ENCODE peak calls at places on chromosomes 2 and 18, in six cellular contexts. R is GM23248, P is H1, G is keratinocyte, B is neural progenitor cell, V is adipocyte. T is an unnamed sample. For H3K4me1 and H3K36me3, the result is how much of the 10 kb centered on the place peaks cover.

GRCh38 chr18:48446582-48447225 is 37.5 kb upstream of the ZBTB7C start:
- DNase-seq in R (peak), P (peak), V (peak), B (peak), G (no peak), T (peak)

GRCh38 chr2:230890696-230891095 is 26.0 kb downstream of the ITM2C start:
- DNase-seq in B (no peak), V (no peak), G (no peak), R (no peak), P (no peak), T (peak)

GRCh38 chr2:233907627-233908026 is 9.5 kb upstream of the TRPM8 start:
- DNase-seq in P (no peak), V (no peak), B (no peak), R (no peak), G (no peak), T (no peak)

GRCh38 chr2:235116885-235117492 is 165.2 kb downstream of the SH3BP4 start:
- DNase-seq in B (peak), G (no peak), V (peak), P (no peak), R (peak), T (no peak)

GRCh38 chr2:19731040-19731439 is 170.7 kb downstream of the TTC32 start:
- DNase-seq in P (no peak), G (no peak), R (no peak), V (no peak), B (no peak), T (no peak)

GRCh38 chr2:165776796-165777195 is 17.3 kb downstream of the GALNT3 start:
- DNase-seq in G (no peak), P (no peak), R (no peak), B (no peak), V (no peak), T (no peak)

GRCh38 chr2:143629344-143629743 is 500.1 kb downstream of the ARHGAP15 start:
- DNase-seq in B (no peak), G (no peak), P (no peak), V (peak), R (peak), T (no peak)

GRCh38 chr2:166373105-166373504 is 2.6 kb downstream of the SCN9A start:
- DNase-seq in P (no peak), G (no peak), V (no peak), R (no peak), B (no peak), T (no peak)

GRCh38 chr2:196939381-196939780 is 12.9 kb upstream of the PGAP1 start:
- DNase-seq in B (no peak), G (no peak), P (no peak), R (peak), V (peak), T (no peak)

GRCh38 chr2:40734797-40735196 is 282.9 kb upstream of the SLC8A1 start:
- DNase-seq in V (peak), G (no peak), P (no peak), B (no peak), R (peak), T (no peak)

GRCh38 chr2:79223539-79223938 is 64.0 kb upstream of the REG3A start:
- DNase-seq in G (no peak), B (no peak), V (no peak), P (no peak), R (no peak), T (no peak)

GRCh38 chr2:138059967-138060635 is 95.8 kb downstream of the HNMT start:
- DNase-seq in P (no peak), G (peak), R (peak), V (peak), B (no peak), T (peak)

GRCh38 chr2:169185711-169186110 is 116.3 kb downstream of the DHRS9 start:
- DNase-seq in R (no peak), G (no peak), V (no peak), P (no peak), B (no peak), T (no peak)

GRCh38 chr2:121746071-121746578 is 9.3 kb upstream of the TSN start:
- DNase-seq in B (no peak), R (no peak), G (no peak), P (no peak), V (no peak), T (no peak)

GRCh38 chr2:176115883-176116813 is at the start of gene HOXD10:
- DNase-seq in P (peak), B (peak), R (peak), G (no peak), V (no peak), T (peak)

GRCh38 chr2:63055510-63056308 is 5.1 kb downstream of the OTX1 start:
- DNase-seq in R (peak), P (peak), G (no peak), B (peak), V (peak), T (peak)

GRCh38 chr2:9944330-9944758 is 7.1 kb upstream of the GRHL1 start:
- DNase-seq in G (no peak), R (peak), P (no peak), V (peak), B (no peak), T (peak)

GRCh38 chr2:3461781-3462492 is 57.4 kb downstream of the ADI1 start:
- DNase-seq in P (no peak), B (peak), R (peak), G (peak), V (peak), T (no peak)

GRCh38 chr2:176854062-176854461 is 358.5 kb upstream of the HNRNPA3 start:
- DNase-seq in R (no peak), G (no peak), V (no peak), B (no peak), P (no peak), T (no peak)

GRCh38 chr2:45649855-45650806 is 1.3 kb upstream of the PRKCE start:
- DNase-seq in R (peak), G (no peak), P (peak), B (peak), V (peak), T (peak)

DNA sequence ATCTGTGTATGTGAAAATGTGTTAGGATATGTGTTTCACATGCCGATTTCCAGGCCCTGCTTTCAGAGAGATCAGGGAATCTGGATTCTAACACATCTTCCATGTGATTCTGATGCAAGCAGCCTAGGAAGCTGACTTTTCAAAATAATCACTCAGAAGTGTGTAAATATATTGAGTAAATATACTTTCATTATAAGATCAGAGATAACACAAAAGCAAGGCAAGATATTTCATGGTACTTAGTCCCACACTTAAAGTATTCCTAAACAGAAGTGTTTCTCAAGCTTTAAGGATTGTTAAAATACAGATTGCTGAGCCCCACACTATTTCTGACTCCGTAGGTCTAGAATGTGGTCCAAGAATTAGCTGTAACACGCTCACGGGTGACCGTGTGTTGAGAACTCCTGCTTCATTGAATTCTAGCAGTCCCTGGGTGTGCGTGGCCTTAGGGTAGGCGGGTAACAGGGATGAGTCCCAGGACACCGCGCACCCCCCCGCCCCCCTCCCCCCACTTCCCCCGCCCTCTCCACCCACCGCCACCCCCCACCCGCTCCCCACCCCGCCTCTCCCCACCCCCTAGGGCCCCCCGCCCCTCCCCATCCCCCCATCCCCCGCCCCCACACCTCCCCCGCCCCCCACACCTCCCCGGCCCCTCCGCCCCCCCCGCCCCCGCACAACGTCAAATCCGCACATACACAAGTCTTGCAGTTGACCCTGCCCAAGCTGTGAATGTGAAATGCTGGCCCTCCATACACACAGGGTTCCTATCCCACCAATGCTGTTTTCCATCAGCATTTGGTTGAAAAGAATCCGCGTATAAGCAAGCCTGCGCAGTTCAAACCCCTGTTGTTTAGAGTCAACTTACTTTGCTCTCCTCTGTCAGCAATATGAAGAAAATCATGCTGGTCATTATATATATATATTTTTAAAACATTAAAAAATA is 94.1 kb upstream of the SLC39A10 start:
- DNase-seq in B (no peak), G (no peak), V (peak), P (no peak), R (peak), T (no peak)
- H3K4me1 ChIP-seq in B (under half), G (under half), V (under half), P (under half), R (half or more), T (under half)

GRCh38 chr2:215727507-215728503 is 285.5 kb downstream of the MREG start:
- DNase-seq in V (peak), R (peak), P (no peak), G (no peak), B (no peak), T (no peak)
- H3K9ac ChIP-seq in V (peak), R (peak), P (no peak), G (no peak), B (no peak), T (no peak)

DNA sequence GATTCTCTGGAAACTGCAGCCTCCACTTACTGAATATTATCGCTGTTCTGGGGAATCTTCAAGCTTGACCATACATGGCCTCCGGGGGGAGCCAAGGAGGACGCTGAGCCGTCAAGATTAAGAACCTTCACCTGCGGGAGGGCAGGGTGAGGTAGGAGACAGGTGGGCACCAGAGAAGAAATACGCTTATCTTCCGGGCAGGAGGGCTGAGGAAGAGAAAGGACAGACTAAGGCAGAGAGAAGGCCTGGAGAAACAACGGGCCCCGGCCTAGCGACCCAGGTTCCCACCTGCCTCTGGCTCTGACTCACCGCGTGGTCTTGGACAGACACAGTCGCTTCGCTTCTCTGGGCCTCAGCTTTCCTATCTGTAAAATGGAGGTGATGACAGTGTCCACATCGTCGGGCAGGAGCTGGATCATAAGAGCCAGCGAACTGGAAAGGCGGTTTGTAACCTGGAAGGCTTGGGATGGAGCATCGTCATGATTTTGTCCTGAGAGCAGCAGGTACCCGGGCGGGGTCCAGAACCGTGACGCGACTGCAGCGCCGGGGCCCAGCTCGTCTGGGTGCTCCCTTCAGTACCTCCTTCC is 659 bp downstream of the ZNF142 start:
- DNase-seq in B (peak), P (peak), V (peak), G (no peak), R (peak), T (no peak)
- H3K36me3 ChIP-seq in B (under half), P (under half), V (under half), G (under half), R (under half), T (under half)

GRCh38 chr2:133818661-133819060 is 250.4 kb upstream of the NCKAP5 start:
- DNase-seq in G (no peak), R (no peak), V (no peak), B (no peak), P (no peak), T (no peak)
- H3K4me1 ChIP-seq in G (under half), R (under half), V (under half), B (under half), P (under half), T (under half)

T was measured in kidney.